ENCODE peak calls at places on chromosomes 4 and X, in nine cellular contexts. O is lower leg skin; J is sigmoid colon; I is WERI-Rb-1; U is IMR-90; W is HCT116; C is Calu3; E is CD8-positive, alpha-beta T cell; X is SK-N-SH. N is an unnamed sample.
A peak's percentile ranks its signal among the peaks of the same experiment; 100 is the strongest.

GRCh38 chr4:52577285-52577968 is 81.7 kb downstream of the USP46 start:
- DNase-seq in O (no peak), J (no peak), I (no peak), U (peak; percentile 81), W (no peak), C (no peak), E (no peak), X (no peak), N (no peak)

GRCh38 chr4:71602271-71602890 is 181.5 kb downstream of the GC start:
- DNase-seq in O (no peak), J (no peak), I (no peak), U (peak; percentile 3), W (no peak), C (peak; percentile 11), E (no peak), X (no peak), N (no peak)

GRCh38 chr4:23881674-23882337 is 8.0 kb downstream of the PPARGC1A start:
- DNase-seq in O (no peak), J (no peak), I (no peak), U (no peak), W (no peak), C (no peak), E (no peak), X (no peak), N (no peak)

GRCh38 chr4:179278647-179279046 is 1836.4 kb upstream of the AGA start:
- DNase-seq in O (no peak), J (no peak), I (no peak), U (no peak), W (no peak), C (no peak), E (no peak), X (no peak), N (no peak)

GRCh38 chr4:186839122-186840037 is 115.7 kb upstream of the FAT1 start:
- DNase-seq in O (no peak), J (peak; percentile 69), I (no peak), U (peak; percentile 92), W (no peak), C (peak; percentile 54), E (no peak), X (no peak), N (peak; percentile 42)

GRCh38 chr4:148955926-148956325 is 513.7 kb upstream of the NR3C2 start:
- DNase-seq in O (no peak), J (no peak), I (no peak), U (peak; percentile 21), W (no peak), C (no peak), E (no peak), X (no peak), N (no peak)

GRCh38 chr4:108830509-108831244 is 67.8 kb upstream of the ETNPPL start:
- DNase-seq in O (no peak), J (no peak), I (no peak), U (peak; percentile 13), W (no peak), C (no peak), E (no peak), X (no peak), N (no peak)

GRCh38 chr4:183468210-183469095 is 24.0 kb downstream of the CDKN2AIP start:
- DNase-seq in O (no peak), J (no peak), I (no peak), U (peak; percentile 54), W (no peak), C (no peak), E (no peak), X (no peak), N (no peak)

GRCh38 chr4:105807496-105807895 is 87.8 kb upstream of the NPNT start:
- DNase-seq in O (no peak), J (no peak), I (no peak), U (peak; percentile 50), W (no peak), C (no peak), E (no peak), X (no peak), N (no peak)

GRCh38 chrX:136200466-136200865 is 50.7 kb downstream of the MAP7D3 start:
- DNase-seq in O (no peak), J (no peak), I (no peak), U (peak; percentile 58), W (no peak), C (peak; percentile 14), E (no peak), X (no peak), N (no peak)

GRCh38 chr4:140857111-140857510 is 100.9 kb upstream of the TBC1D9 start:
- DNase-seq in O (no peak), J (no peak), I (no peak), U (no peak), W (peak; percentile 10), C (no peak), E (no peak), X (no peak), N (no peak)

GRCh38 chr4:1192091-1192492 is 19.7 kb upstream of the SPON2 start:
- DNase-seq in O (peak; percentile 96), J (peak; percentile 97), I (peak; percentile 68), U (peak; percentile 99), W (peak; percentile 29), C (peak; percentile 66), E (no peak), X (peak; percentile 57), N (peak; percentile 80)

GRCh38 chr4:102620697-102621497 is 119.7 kb downstream of the NFKB1 start:
- DNase-seq in O (no peak), J (no peak), I (peak; percentile 56), U (peak; percentile 82), W (peak; percentile 76), C (peak; percentile 55), E (no peak), X (peak; percentile 33), N (no peak)

GRCh38 chrX:32868524-32868895 is 342.8 kb downstream of the DMD start:
- DNase-seq in O (no peak), J (no peak), I (no peak), U (no peak), W (no peak), C (no peak), E (no peak), X (no peak), N (no peak)

GRCh38 chr4:51855270-51855669 is 12.3 kb downstream of the DCUN1D4 start:
- DNase-seq in O (no peak), J (no peak), I (no peak), U (no peak), W (no peak), C (no peak), E (no peak), X (no peak), N (no peak)

GRCh38 chr4:157804986-157805385 is 367.8 kb downstream of the GASK1B start:
- DNase-seq in O (no peak), J (no peak), I (no peak), U (no peak), W (peak; percentile 8), C (no peak), E (no peak), X (no peak), N (no peak)
- TF ChIP-seq CTCF in O (no peak), J (peak; percentile 35), I (peak; percentile 66), U (no peak), W (peak; percentile 48), C (no peak), E (no peak), X (peak; percentile 47), N (no peak)

DNA sequence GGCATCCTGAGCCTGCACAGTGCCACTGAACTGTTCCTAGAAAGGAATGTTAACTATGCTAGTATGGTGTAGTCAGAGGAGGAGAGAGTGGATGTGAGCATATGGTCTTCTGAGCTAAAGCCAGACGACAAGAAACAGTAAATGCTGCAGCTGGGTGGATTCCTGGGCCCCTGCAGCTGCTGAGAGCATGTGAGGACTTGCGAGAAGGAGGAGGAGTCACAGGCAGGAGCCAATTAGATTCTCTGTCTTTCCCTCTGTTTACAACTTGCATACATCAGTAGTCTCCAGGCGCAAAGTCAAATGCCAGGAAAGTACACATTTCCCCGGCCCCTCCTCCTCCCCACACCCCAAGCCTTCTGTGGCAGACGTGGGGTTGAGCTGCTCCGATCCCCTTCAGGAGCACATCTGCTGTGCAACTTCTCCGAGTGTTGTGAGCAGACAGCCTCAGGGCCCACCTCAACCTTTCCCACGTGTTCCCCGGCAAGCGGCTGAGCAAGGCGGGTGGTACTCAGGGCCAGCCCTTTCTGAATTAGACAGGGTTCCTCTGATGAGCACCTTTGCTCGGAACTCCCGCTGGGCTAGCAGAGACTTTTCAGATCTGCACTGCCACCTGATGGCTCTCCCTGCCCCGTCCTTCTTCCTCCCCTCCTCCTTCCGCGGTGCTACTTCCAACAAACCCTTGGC is 108.7 kb upstream of the ATP6AP2 start:
- DNase-seq in O (no peak), J (peak; percentile 68), I (peak; percentile 71), U (peak; percentile 84), W (no peak), C (peak; percentile 3), E (peak; percentile 10), X (peak; percentile 38), N (peak; percentile 37)
- TF ChIP-seq CTCF in O (no peak), J (peak; percentile 10), I (peak; percentile 58), U (no peak), W (no peak), C (no peak), E (no peak), X (no peak), N (no peak)

DNA sequence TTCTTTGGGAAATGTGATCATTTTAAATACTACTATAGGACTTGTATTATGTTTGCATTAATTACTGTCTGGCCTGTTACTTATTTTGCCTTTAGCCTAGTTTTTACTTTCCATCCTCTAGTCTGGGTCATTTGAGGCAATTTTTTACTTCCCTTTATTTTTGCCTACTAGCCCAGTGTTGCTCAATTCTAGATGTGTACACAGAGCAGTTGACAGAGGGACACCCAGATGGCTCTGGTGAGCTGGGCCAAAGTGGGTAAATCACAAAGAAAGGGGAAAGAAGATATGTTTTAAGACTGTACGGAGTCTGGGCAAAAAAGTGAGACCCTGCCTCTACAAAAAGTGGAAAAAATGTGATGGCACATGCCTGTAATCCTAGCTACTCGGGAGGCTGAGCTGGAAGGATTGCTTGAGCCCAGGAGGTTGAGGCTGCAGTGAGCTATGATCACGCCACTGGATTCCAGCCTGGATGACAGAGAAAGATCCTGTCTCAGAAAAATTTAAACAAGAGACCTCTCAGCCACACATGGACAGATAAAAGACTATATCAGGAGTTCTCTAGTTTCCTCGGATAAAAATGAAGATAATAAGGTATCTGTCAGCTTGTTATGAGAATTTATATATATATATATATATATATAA is 35.7 kb downstream of the APOO start:
- DNase-seq in O (no peak), J (no peak), I (no peak), U (no peak), W (no peak), C (no peak), E (no peak), X (no peak), N (no peak)
- TF ChIP-seq CTCF in O (no peak), J (no peak), I (no peak), U (no peak), W (no peak), C (no peak), E (no peak), X (no peak), N (no peak)

GRCh38 chrX:40501456-40501855 is 79.3 kb upstream of the ATP6AP2 start:
- DNase-seq in O (no peak), J (no peak), I (no peak), U (no peak), W (no peak), C (no peak), E (no peak), X (no peak), N (no peak)

GRCh38 chrX:40502688-40503087 is 78.1 kb upstream of the ATP6AP2 start:
- DNase-seq in O (no peak), J (no peak), I (no peak), U (no peak), W (no peak), C (no peak), E (no peak), X (no peak), N (no peak)

GRCh38 chrX:40495659-40496058 is 85.1 kb upstream of the ATP6AP2 start:
- DNase-seq in O (no peak), J (no peak), I (no peak), U (no peak), W (no peak), C (no peak), E (no peak), X (no peak), N (no peak)

GRCh38 chrX:40496728-40497127 is 84.0 kb upstream of the ATP6AP2 start:
- DNase-seq in O (no peak), J (no peak), I (no peak), U (peak; percentile 29), W (no peak), C (no peak), E (no peak), X (peak; percentile 41), N (no peak)
- TF ChIP-seq CTCF in O (no peak), J (no peak), I (peak; percentile 24), U (no peak), W (peak; percentile 15), C (no peak), E (no peak), X (peak; percentile 22), N (no peak)